ENCODE peak calls at places on chromosome 11, in seven cellular contexts. One of them, this sample, is unnamed.

GRCh38 chr11:114551060-114551459 is 8.6 kb downstream of the NXPE1 start:
- ATAC-seq in HepG2: no peak
- ATAC-seq in upper lobe of left lung: no peak
- ATAC-seq in GM12878: no peak
- ATAC-seq in HCT116: no peak
- ATAC-seq in K562: no peak
- ATAC-seq in Panc1: no peak
- ATAC-seq in this sample: no peak

GRCh38 chr11:105334025-105334714 is 194.6 kb upstream of the CARD18 start:
- ATAC-seq in HCT116: no peak
- ATAC-seq in HepG2: peak
- ATAC-seq in K562: no peak
- ATAC-seq in Panc1: peak
- ATAC-seq in upper lobe of left lung: no peak
- ATAC-seq in GM12878: no peak
- ATAC-seq in this sample: no peak

GRCh38 chr11:67113231-67113721 is 5.8 kb upstream of the KDM2A start:
- ATAC-seq in K562: peak
- ATAC-seq in HepG2: no peak
- ATAC-seq in upper lobe of left lung: no peak
- ATAC-seq in Panc1: no peak
- ATAC-seq in GM12878: peak
- ATAC-seq in HCT116: no peak
- ATAC-seq in this sample: no peak

GRCh38 chr11:128550967-128551522 is 36.3 kb downstream of the ETS1 start:
- ATAC-seq in upper lobe of left lung: no peak
- ATAC-seq in HCT116: no peak
- ATAC-seq in GM12878: no peak
- ATAC-seq in K562: no peak
- ATAC-seq in Panc1: no peak
- ATAC-seq in HepG2: no peak
- ATAC-seq in this sample: peak

GRCh38 chr11:128458316-128458715 is 129.0 kb downstream of the ETS1 start:
- ATAC-seq in GM12878: no peak
- ATAC-seq in HCT116: peak
- ATAC-seq in upper lobe of left lung: peak
- ATAC-seq in Panc1: peak
- ATAC-seq in K562: no peak
- ATAC-seq in HepG2: no peak
- ATAC-seq in this sample: peak

GRCh38 chr11:61888043-61888442 is 3.3 kb downstream of the FADS3 start:
- ATAC-seq in HepG2: no peak
- ATAC-seq in HCT116: no peak
- ATAC-seq in Panc1: no peak
- ATAC-seq in upper lobe of left lung: no peak
- ATAC-seq in K562: no peak
- ATAC-seq in GM12878: no peak
- ATAC-seq in this sample: peak

GRCh38 chr11:94521684-94522083 is 9.4 kb downstream of the C11orf97 start:
- ATAC-seq in K562: peak
- ATAC-seq in HepG2: peak
- ATAC-seq in Panc1: peak
- ATAC-seq in HCT116: peak
- ATAC-seq in GM12878: peak
- ATAC-seq in upper lobe of left lung: peak
- ATAC-seq in this sample: no peak

GRCh38 chr11:70535191-70535971 is 137.1 kb downstream of the CTTN start:
- ATAC-seq in GM12878: no peak
- ATAC-seq in HCT116: no peak
- ATAC-seq in K562: no peak
- ATAC-seq in upper lobe of left lung: no peak
- ATAC-seq in HepG2: no peak
- ATAC-seq in Panc1: no peak
- ATAC-seq in this sample: no peak

GRCh38 chr11:10139656-10140055 is 154.4 kb downstream of the SBF2 start:
- ATAC-seq in GM12878: no peak
- ATAC-seq in upper lobe of left lung: peak
- ATAC-seq in Panc1: peak
- ATAC-seq in HCT116: peak
- ATAC-seq in HepG2: no peak
- ATAC-seq in K562: no peak
- ATAC-seq in this sample: no peak

GRCh38 chr11:33877029-33877428 is 14.8 kb downstream of the LMO2 start:
- ATAC-seq in upper lobe of left lung: no peak
- ATAC-seq in Panc1: no peak
- ATAC-seq in HepG2: no peak
- ATAC-seq in HCT116: no peak
- ATAC-seq in GM12878: no peak
- ATAC-seq in K562: peak
- ATAC-seq in this sample: no peak

GRCh38 chr11:9745411-9746211 is 81.7 kb downstream of the SWAP70 start:
- ATAC-seq in Panc1: no peak
- ATAC-seq in HCT116: no peak
- ATAC-seq in K562: no peak
- ATAC-seq in GM12878: peak
- ATAC-seq in upper lobe of left lung: no peak
- ATAC-seq in HepG2: no peak
- ATAC-seq in this sample: no peak

GRCh38 chr11:6576471-6577373 is 26.7 kb downstream of the RRP8 start:
- ATAC-seq in upper lobe of left lung: peak
- ATAC-seq in HCT116: no peak
- ATAC-seq in Panc1: peak
- ATAC-seq in HepG2: no peak
- ATAC-seq in K562: peak
- ATAC-seq in GM12878: no peak
- ATAC-seq in this sample: peak

GRCh38 chr11:119316017-119316728 is 757 bp downstream of the MCAM start:
- ATAC-seq in K562: no peak
- ATAC-seq in HepG2: no peak
- ATAC-seq in Panc1: no peak
- ATAC-seq in upper lobe of left lung: no peak
- ATAC-seq in HCT116: peak
- ATAC-seq in GM12878: no peak
- ATAC-seq in this sample: peak

GRCh38 chr11:56509439-56509838 is 18.3 kb upstream of the OR5M8 start:
- ATAC-seq in K562: no peak
- ATAC-seq in HCT116: no peak
- ATAC-seq in HepG2: no peak
- ATAC-seq in GM12878: no peak
- ATAC-seq in Panc1: no peak
- ATAC-seq in upper lobe of left lung: no peak
- ATAC-seq in this sample: no peak

GRCh38 chr11:4982678-4983077 is 12.0 kb upstream of the OR51L1 start:
- ATAC-seq in K562: no peak
- ATAC-seq in HCT116: no peak
- ATAC-seq in GM12878: no peak
- ATAC-seq in Panc1: no peak
- ATAC-seq in HepG2: no peak
- ATAC-seq in upper lobe of left lung: no peak
- ATAC-seq in this sample: no peak

GRCh38 chr11:121466063-121466794 is 13.5 kb upstream of the SORL1-AS1 start:
- ATAC-seq in K562: no peak
- ATAC-seq in GM12878: peak
- ATAC-seq in HCT116: peak
- ATAC-seq in HepG2: peak
- ATAC-seq in upper lobe of left lung: peak
- ATAC-seq in Panc1: peak
- ATAC-seq in this sample: peak

GRCh38 chr11:56885182-56885581 is 103.5 kb upstream of the OR5AK2 start:
- ATAC-seq in GM12878: no peak
- ATAC-seq in upper lobe of left lung: peak
- ATAC-seq in K562: no peak
- ATAC-seq in HCT116: no peak
- ATAC-seq in HepG2: peak
- ATAC-seq in Panc1: no peak
- ATAC-seq in this sample: no peak

GRCh38 chr11:119752324-119752723 is 23.3 kb upstream of the NECTIN1 start:
- ATAC-seq in GM12878: peak
- ATAC-seq in Panc1: no peak
- ATAC-seq in HCT116: no peak
- ATAC-seq in HepG2: no peak
- ATAC-seq in upper lobe of left lung: no peak
- ATAC-seq in K562: no peak
- ATAC-seq in this sample: no peak

GRCh38 chr11:108865411-108865810 is 200.5 kb downstream of the DDX10 start:
- ATAC-seq in GM12878: no peak
- ATAC-seq in upper lobe of left lung: no peak
- ATAC-seq in HepG2: no peak
- ATAC-seq in HCT116: no peak
- ATAC-seq in Panc1: no peak
- ATAC-seq in K562: no peak
- ATAC-seq in this sample: no peak

GRCh38 chr11:111419641-111420327 is 40.7 kb upstream of the POU2AF1 start:
- ATAC-seq in GM12878: no peak
- ATAC-seq in K562: no peak
- ATAC-seq in HCT116: no peak
- ATAC-seq in HepG2: no peak
- ATAC-seq in Panc1: no peak
- ATAC-seq in upper lobe of left lung: no peak
- ATAC-seq in this sample: no peak

GRCh38 chr11:118892964-118893363 is 9.3 kb downstream of the CXCR5 start:
- ATAC-seq in upper lobe of left lung: no peak
- ATAC-seq in Panc1: no peak
- ATAC-seq in HCT116: no peak
- ATAC-seq in HepG2: no peak
- ATAC-seq in GM12878: no peak
- ATAC-seq in K562: no peak
- ATAC-seq in this sample: no peak

DNA sequence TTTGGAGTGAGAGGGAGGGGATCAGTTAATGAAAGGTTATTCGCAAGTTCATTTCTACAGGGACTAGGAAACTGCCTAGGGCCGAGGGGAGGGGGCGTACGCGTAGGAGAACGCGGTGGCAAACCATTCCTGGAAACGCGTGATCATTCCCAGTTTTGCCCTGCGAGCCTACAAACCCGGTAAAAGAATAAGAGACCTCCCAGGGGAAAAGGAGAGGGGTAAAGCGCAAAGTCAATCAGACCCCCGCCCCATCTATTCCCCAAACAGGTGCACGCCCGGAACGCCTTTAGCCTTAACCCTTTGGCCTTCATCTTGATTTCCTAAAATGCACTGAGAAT is 5.3 kb downstream of the BSX start:
- ATAC-seq in K562: no peak
- ATAC-seq in upper lobe of left lung: no peak
- ATAC-seq in Panc1: no peak
- ATAC-seq in HepG2: no peak
- ATAC-seq in HCT116: no peak
- ATAC-seq in GM12878: no peak
- ATAC-seq in this sample: no peak
- TF ChIP-seq POLR2AphosphoS5 in K562: no peak
- TF ChIP-seq POLR2AphosphoS5 in upper lobe of left lung: no peak
- TF ChIP-seq POLR2AphosphoS5 in Panc1: no peak
- TF ChIP-seq POLR2AphosphoS5 in HepG2: no peak
- TF ChIP-seq POLR2AphosphoS5 in HCT116: no peak
- TF ChIP-seq POLR2AphosphoS5 in GM12878: no peak
- TF ChIP-seq POLR2AphosphoS5 in this sample: no peak

GRCh38 chr11:35041070-35041554 is 97.9 kb upstream of the CD44 start:
- ATAC-seq in GM12878: no peak
- ATAC-seq in upper lobe of left lung: no peak
- ATAC-seq in HepG2: no peak
- ATAC-seq in HCT116: no peak
- ATAC-seq in K562: no peak
- ATAC-seq in Panc1: no peak
- ATAC-seq in this sample: no peak
- H3K27ac ChIP-seq in GM12878: peak
- H3K27ac ChIP-seq in upper lobe of left lung: peak
- H3K27ac ChIP-seq in HepG2: no peak
- H3K27ac ChIP-seq in HCT116: no peak
- H3K27ac ChIP-seq in K562: no peak
- H3K27ac ChIP-seq in Panc1: peak
- H3K27ac ChIP-seq in this sample: no peak

GRCh38 chr11:3091846-3092602 is 34.8 kb upstream of the CARS1 start:
- ATAC-seq in HCT116: peak
- ATAC-seq in GM12878: peak
- ATAC-seq in K562: peak
- ATAC-seq in Panc1: peak
- ATAC-seq in HepG2: peak
- ATAC-seq in upper lobe of left lung: peak
- ATAC-seq in this sample: peak

GRCh38 chr11:3091081-3091845 is 34.0 kb upstream of the CARS1 start:
- ATAC-seq in HepG2: no peak
- ATAC-seq in K562: no peak
- ATAC-seq in Panc1: peak
- ATAC-seq in upper lobe of left lung: no peak
- ATAC-seq in HCT116: no peak
- ATAC-seq in GM12878: no peak
- ATAC-seq in this sample: no peak

GRCh38 chr11:3092603-3093141 is 35.4 kb upstream of the CARS1 start:
- ATAC-seq in upper lobe of left lung: no peak
- ATAC-seq in Panc1: no peak
- ATAC-seq in K562: no peak
- ATAC-seq in GM12878: no peak
- ATAC-seq in HCT116: no peak
- ATAC-seq in HepG2: no peak
- ATAC-seq in this sample: no peak

GRCh38 chr11:3094223-3094824 is 37.1 kb upstream of the CARS1 start:
- ATAC-seq in HepG2: no peak
- ATAC-seq in GM12878: no peak
- ATAC-seq in HCT116: no peak
- ATAC-seq in K562: no peak
- ATAC-seq in upper lobe of left lung: no peak
- ATAC-seq in Panc1: no peak
- ATAC-seq in this sample: no peak

GRCh38 chr11:3093281-3094191 is 36.3 kb upstream of the CARS1 start:
- ATAC-seq in HepG2: peak
- ATAC-seq in upper lobe of left lung: no peak
- ATAC-seq in Panc1: peak
- ATAC-seq in GM12878: no peak
- ATAC-seq in HCT116: peak
- ATAC-seq in K562: no peak
- ATAC-seq in this sample: no peak
- TF ChIP-seq POLR2AphosphoS5 in HepG2: no peak
- TF ChIP-seq POLR2AphosphoS5 in upper lobe of left lung: no peak
- TF ChIP-seq POLR2AphosphoS5 in Panc1: no peak
- TF ChIP-seq POLR2AphosphoS5 in GM12878: no peak
- TF ChIP-seq POLR2AphosphoS5 in HCT116: no peak
- TF ChIP-seq POLR2AphosphoS5 in K562: no peak
- TF ChIP-seq POLR2AphosphoS5 in this sample: no peak

DNA sequence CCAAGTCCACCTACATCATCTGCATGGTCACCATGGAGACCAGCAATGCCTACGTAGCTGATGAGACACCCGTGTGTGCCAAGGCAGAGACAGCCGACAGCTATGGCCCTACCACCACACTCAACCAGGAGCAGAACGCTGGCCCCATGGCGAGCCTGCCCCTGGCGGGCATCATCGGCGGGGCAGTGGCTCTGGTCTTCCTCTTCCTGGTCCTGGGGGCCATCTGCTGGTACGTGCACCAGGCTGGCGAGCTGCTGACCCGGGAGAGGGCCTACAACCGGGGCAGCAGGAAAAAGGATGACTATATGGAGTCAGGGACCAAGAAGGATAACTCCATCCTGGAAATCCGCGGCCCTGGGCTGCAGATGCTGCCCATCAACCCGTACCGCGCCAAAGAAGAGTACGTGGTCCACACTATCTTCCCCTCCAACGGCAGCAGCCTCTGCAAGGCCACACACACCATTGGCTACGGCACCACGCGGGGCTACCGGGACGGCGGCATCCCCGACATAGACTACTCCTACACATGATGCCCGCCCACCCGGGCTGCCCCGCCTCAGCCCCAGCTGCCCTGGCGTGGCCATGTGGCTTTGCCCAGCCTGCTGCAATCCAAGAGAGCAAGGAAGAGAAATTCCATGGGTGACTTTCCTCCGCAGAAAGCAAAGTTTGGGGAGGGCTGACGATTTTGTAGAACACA is 48.0 kb downstream of the MACROD1 start:
- ATAC-seq in upper lobe of left lung: no peak
- ATAC-seq in HCT116: no peak
- ATAC-seq in Panc1: no peak
- ATAC-seq in GM12878: no peak
- ATAC-seq in K562: no peak
- ATAC-seq in HepG2: no peak
- ATAC-seq in this sample: no peak
- H3K27ac ChIP-seq in upper lobe of left lung: no peak
- H3K27ac ChIP-seq in HCT116: no peak
- H3K27ac ChIP-seq in Panc1: no peak
- H3K27ac ChIP-seq in GM12878: no peak
- H3K27ac ChIP-seq in K562: no peak
- H3K27ac ChIP-seq in HepG2: no peak
- H3K27ac ChIP-seq in this sample: no peak